ENCODE peak calls at places on chromosome 20, in eight cellular contexts. Q, M, O, T, C, B, G and S are unnamed samples.

GRCh38 chr20:4297141-4297826 is 281.9 kb upstream of the RNF24 start:
- DNase-seq in C (no peak), B (no peak), M (peak; percentile 32), G (peak; percentile 9), O (no peak), T (no peak), Q (peak; percentile 94), S (peak; percentile 50)

GRCh38 chr20:54345301-54345724 is 130.1 kb upstream of the DOK5 start:
- DNase-seq in T (peak; percentile 33), B (peak; percentile 50), O (peak; percentile 7), Q (peak; percentile 90), M (peak; percentile 91), C (peak; percentile 79), G (peak; percentile 88), S (no peak)

GRCh38 chr20:8082999-8083398 is 49.1 kb upstream of the PLCB1 start:
- DNase-seq in Q (peak; percentile 77), T (no peak), O (no peak), G (peak; percentile 72), B (no peak), M (peak; percentile 70), C (no peak), S (no peak)

GRCh38 chr20:48486065-48486464 is 341.7 kb downstream of the PREX1 start:
- DNase-seq in Q (no peak), G (no peak), M (no peak), B (no peak), C (no peak), T (no peak), O (no peak), S (no peak)

GRCh38 chr20:60236613-60237012 is 278.4 kb downstream of the CDH26 start:
- DNase-seq in M (no peak), Q (no peak), T (no peak), B (no peak), G (no peak), C (no peak), O (no peak), S (no peak)

GRCh38 chr20:2524435-2525272 is 11.7 kb upstream of the TMC2 start:
- DNase-seq in C (peak; percentile 44), B (peak; percentile 87), T (peak; percentile 25), Q (peak; percentile 86), O (peak; percentile 52), M (peak; percentile 65), G (peak; percentile 36), S (peak; percentile 83)

GRCh38 chr20:37522258-37523011 is 1.4 kb downstream of the NNAT start:
- DNase-seq in Q (no peak), G (peak; percentile 52), C (no peak), O (no peak), B (no peak), T (no peak), M (peak; percentile 67), S (peak; percentile 82)

GRCh38 chr20:20549699-20550098 is 162.7 kb downstream of the RALGAPA2 start:
- DNase-seq in B (peak; percentile 17), M (peak; percentile 73), Q (peak; percentile 91), G (peak; percentile 64), O (peak; percentile 71), C (peak; percentile 96), T (no peak), S (no peak)

GRCh38 chr20:1122388-1123315 is 4.2 kb downstream of the PSMF1 start:
- DNase-seq in O (no peak), C (no peak), M (peak; percentile 31), B (peak; percentile 57), Q (peak; percentile 66), G (peak; percentile 11), T (no peak), S (no peak)

GRCh38 chr20:4081396-4081795 is 66.0 kb upstream of the RNF24 start:
- DNase-seq in T (no peak), Q (no peak), G (peak; percentile 68), M (peak; percentile 68), C (no peak), O (no peak), B (no peak), S (no peak)

GRCh38 chr20:17849901-17850673 is 118.5 kb downstream of the SNX5 start:
- DNase-seq in C (peak; percentile 88), G (peak; percentile 100), B (peak; percentile 63), Q (peak; percentile 99), T (no peak), O (peak; percentile 90), M (peak; percentile 100), S (no peak)

GRCh38 chr20:4427936-4428581 is 293.6 kb upstream of the PRND start:
- DNase-seq in O (no peak), B (no peak), M (no peak), Q (no peak), C (no peak), G (no peak), T (no peak), S (peak; percentile 5)

GRCh38 chr20:24783631-24784492 is 165.2 kb upstream of the CST7 start:
- DNase-seq in O (no peak), M (no peak), B (peak; percentile 19), Q (no peak), C (no peak), T (peak; percentile 20), G (no peak), S (peak; percentile 60)

GRCh38 chr20:33719277-33719988 is 677 bp downstream of the PXMP4 start:
- DNase-seq in G (no peak), C (no peak), Q (peak; percentile 26), T (no peak), B (no peak), M (no peak), O (no peak), S (peak; percentile 12)

GRCh38 chr20:42484335-42484734 is 705.4 kb downstream of the PTPRT start:
- DNase-seq in M (peak; percentile 2), Q (peak; percentile 16), C (no peak), O (no peak), B (no peak), T (no peak), G (no peak), S (no peak)

GRCh38 chr20:41664584-41664983 is 46.4 kb upstream of the CHD6 start:
- DNase-seq in G (no peak), M (no peak), Q (peak; percentile 23), O (peak; percentile 37), T (peak; percentile 59), C (no peak), B (peak; percentile 59), S (peak; percentile 38)

GRCh38 chr20:58392286-58392685 is 3.3 kb downstream of the VAPB start:
- DNase-seq in O (no peak), B (no peak), T (no peak), M (no peak), G (no peak), Q (no peak), C (no peak), S (no peak)

GRCh38 chr20:39885975-39886649 is 802.9 kb downstream of the MAFB start:
- DNase-seq in M (peak; percentile 90), Q (peak; percentile 98), T (no peak), B (peak; percentile 32), G (peak; percentile 83), O (no peak), C (peak; percentile 64), S (peak; percentile 95)

DNA sequence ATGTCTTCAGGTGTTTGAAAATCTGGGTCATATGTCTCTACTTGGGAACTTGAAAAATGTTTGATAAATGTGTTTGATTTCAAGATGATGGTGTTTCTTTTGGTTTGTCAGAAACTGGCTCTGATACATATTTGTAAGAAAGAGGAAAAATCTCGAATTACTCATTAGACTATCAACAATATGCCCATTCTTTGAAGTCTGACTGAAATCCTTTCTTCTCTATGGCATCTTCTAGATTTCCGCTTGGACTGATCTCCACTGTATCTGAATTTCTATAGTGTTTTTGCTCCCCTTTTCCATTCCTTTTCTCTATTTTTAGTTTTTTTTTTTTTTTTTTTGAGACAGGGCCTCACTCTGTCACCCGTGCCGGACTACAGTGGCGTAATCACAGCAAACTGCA is 1096.5 kb downstream of the KIF16B start:
- DNase-seq in B (no peak), C (no peak), G (no peak), M (no peak), T (no peak), O (no peak), Q (no peak), S (no peak)
- H3K4me2 ChIP-seq in B (no peak overlapping the region), C (no peak overlapping the region), G (no peak overlapping the region), M (no peak overlapping the region), T (no peak overlapping the region), O (no peak overlapping the region), Q (no peak overlapping the region), S (no peak overlapping the region)

DNA sequence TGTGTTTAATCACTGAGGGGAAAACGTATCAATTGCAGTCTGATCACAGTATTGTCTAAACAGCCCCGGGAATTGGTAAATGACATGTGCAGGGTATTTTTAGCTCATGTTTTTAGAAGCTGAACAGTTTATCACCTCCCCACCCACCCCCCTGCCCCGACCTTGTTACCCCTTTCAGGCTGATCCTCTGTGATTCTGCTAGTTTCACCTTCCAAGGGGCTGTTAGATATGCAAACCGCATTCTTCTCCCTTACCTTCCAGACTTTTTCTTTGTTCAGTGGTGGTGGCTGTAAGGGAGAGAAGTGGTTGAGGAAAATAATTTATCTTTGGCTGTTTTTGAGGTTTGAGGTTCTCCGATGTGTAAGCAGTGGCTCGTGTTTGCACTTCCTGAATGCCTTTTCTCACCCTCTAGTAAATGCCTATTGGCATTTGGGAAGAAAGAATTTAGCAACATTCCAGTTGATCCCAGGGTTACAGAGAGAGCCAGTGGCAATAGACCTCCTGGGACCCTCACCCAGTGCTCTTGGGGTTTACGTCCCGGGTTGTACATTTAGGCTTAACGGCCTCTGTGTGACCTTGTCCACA is 69.4 kb upstream of the KCNG1 start:
- DNase-seq in C (peak; percentile 44), M (peak; percentile 36), T (no peak), Q (no peak), O (no peak), B (no peak), G (peak; percentile 41), S (peak; percentile 95)
- H3K4me2 ChIP-seq in C (no peak overlapping the region), M (no peak overlapping the region), T (no peak overlapping the region), Q (no peak overlapping the region), O (no peak overlapping the region), B (no peak overlapping the region), G (peak overlapping the region; percentile 42), S (no peak overlapping the region)

DNA sequence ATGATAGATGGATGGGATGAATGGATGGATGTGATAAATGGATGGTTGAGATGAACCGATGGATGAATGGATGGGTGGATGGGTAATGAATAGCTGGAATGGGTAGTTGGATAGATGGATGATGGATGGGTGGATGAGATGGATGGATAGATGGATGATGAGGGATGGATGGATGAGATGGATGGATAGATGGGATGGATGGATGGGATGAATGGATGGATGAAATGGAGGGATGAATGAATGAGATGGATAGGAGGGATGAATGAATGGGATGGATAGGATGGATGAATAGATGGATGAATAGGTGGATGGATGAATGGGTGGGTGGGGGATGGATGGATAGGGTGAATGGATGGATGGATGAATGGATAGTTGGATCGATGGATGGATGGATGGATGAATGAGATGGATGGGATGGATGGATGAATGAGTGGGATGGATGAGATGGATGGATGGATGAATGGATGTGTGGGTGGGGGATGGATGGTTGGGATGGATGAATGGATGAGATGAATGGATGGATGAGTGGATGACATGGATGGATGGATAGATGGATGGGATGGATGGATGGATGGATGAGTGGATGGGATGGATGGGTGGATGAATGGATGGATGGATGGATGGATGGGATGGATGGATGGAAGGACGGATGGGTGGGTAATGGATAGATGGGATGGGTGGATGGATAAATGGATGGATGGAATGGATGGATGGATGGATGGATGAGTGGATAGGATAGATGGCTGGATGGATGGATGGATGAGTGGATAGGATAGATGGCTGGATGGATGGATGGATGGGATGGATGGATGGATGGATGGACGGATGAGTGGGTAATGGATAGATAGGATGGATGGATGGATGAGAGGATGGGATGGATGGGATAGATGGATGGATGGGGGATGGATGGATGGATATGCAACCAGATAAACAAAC is 51.4 kb upstream of the PTGIS start:
- DNase-seq in B (no peak), O (no peak), C (no peak), M (no peak), G (no peak), Q (no peak), T (no peak), S (no peak)
- H3K4me2 ChIP-seq in B (no peak overlapping the region), O (no peak overlapping the region), C (no peak overlapping the region), M (no peak overlapping the region), G (no peak overlapping the region), Q (no peak overlapping the region), T (peak overlapping the region; percentile 83), S (no peak overlapping the region)

GRCh38 chr20:13008761-13009681 is at the start of gene SPTLC3:
- DNase-seq in B (no peak), O (no peak), C (peak; percentile 88), T (no peak), M (peak; percentile 62), Q (peak; percentile 53), G (peak; percentile 63), S (peak; percentile 85)
- H3K4me2 ChIP-seq in B (peak within 1 kb of the TSS; percentile 44), O (no peak within 1 kb of the TSS), C (peak within 1 kb of the TSS; percentile 73), T (peak within 1 kb of the TSS; percentile 54), M (peak within 1 kb of the TSS; percentile 86), Q (peak within 1 kb of the TSS; percentile 97), G (peak within 1 kb of the TSS; percentile 82), S (no peak within 1 kb of the TSS)